ENCODE peak calls at places on chromosome 9, in eight cellular contexts. Z is astrocyte of the spinal cord, S is AG04450, H is foreskin fibroblast, L is heart right ventricle, X is A673, C is body of pancreas, O is mammary epithelial cell. R is an unnamed sample.

GRCh38 chr9:19703702-19704101 is 85.1 kb downstream of the SLC24A2 start:
- DNase-seq in Z (no peak), L (no peak), H (no peak), X (no peak), O (no peak), C (no peak), S (no peak), R (no peak)

GRCh38 chr9:114006931-114007691 is 71.0 kb downstream of the AMBP start:
- DNase-seq in L (peak), O (no peak), C (peak), Z (no peak), H (no peak), X (no peak), S (no peak), R (no peak)

GRCh38 chr9:104987743-104988142 is 59.8 kb upstream of the ABCA1 start:
- DNase-seq in Z (no peak), S (no peak), X (no peak), L (no peak), H (no peak), C (no peak), O (peak), R (no peak)

GRCh38 chr9:81122749-81123148 is 566.6 kb downstream of the TLE1 start:
- DNase-seq in X (no peak), L (no peak), C (no peak), S (no peak), Z (no peak), O (no peak), H (no peak), R (no peak)

GRCh38 chr9:74281674-74282073 is 215.5 kb upstream of the RORB start:
- DNase-seq in H (no peak), S (no peak), O (no peak), L (no peak), C (no peak), X (no peak), Z (no peak), R (no peak)

GRCh38 chr9:119368179-119368578 is 1.1 kb downstream of the BRINP1 start:
- DNase-seq in L (no peak), C (no peak), Z (no peak), H (no peak), X (no peak), O (no peak), S (no peak), R (no peak)

GRCh38 chr9:81621785-81622243 is 67.5 kb downstream of the TLE1 start:
- DNase-seq in Z (no peak), C (no peak), S (no peak), L (no peak), H (no peak), X (no peak), O (no peak), R (no peak)

GRCh38 chr9:138103111-138103823 is 225.7 kb downstream of the CACNA1B start:
- DNase-seq in H (no peak), C (no peak), O (no peak), S (no peak), Z (no peak), X (no peak), L (no peak), R (no peak)

GRCh38 chr9:100492952-100493351 is 20.0 kb downstream of the TMEFF1 start:
- DNase-seq in O (no peak), C (no peak), H (peak), L (no peak), Z (peak), X (no peak), S (no peak), R (peak)

GRCh38 chr9:134054891-134055811 is 12.7 kb downstream of the BRD3 start:
- DNase-seq in O (no peak), X (no peak), C (peak), S (no peak), Z (no peak), L (no peak), H (no peak), R (no peak)

GRCh38 chr9:92534199-92535159 is 1.3 kb downstream of the ECM2 start:
- DNase-seq in X (peak), O (peak), H (no peak), Z (no peak), S (no peak), L (no peak), C (no peak), R (peak)

GRCh38 chr9:115883467-115884329 is 269.9 kb upstream of the PAPPA start:
- DNase-seq in H (peak), O (peak), S (peak), X (peak), Z (peak), C (peak), L (peak), R (peak)

GRCh38 chr9:104863180-104863883 is 64.6 kb downstream of the ABCA1 start:
- DNase-seq in L (peak), X (peak), H (peak), S (peak), C (peak), Z (peak), O (peak), R (peak)

GRCh38 chr9:113746486-113746885 is 129.6 kb upstream of the ZNF618 start:
- DNase-seq in S (no peak), L (no peak), H (no peak), C (no peak), O (peak), X (no peak), Z (no peak), R (no peak)

GRCh38 chr9:133774799-133775198 is 36.6 kb upstream of the SARDH start:
- DNase-seq in Z (no peak), S (no peak), L (no peak), C (peak), H (no peak), O (no peak), X (no peak), R (no peak)

GRCh38 chr9:126721531-126722098 is 83.2 kb upstream of the ZBTB43 start:
- DNase-seq in H (no peak), C (no peak), X (no peak), Z (no peak), O (no peak), L (no peak), S (no peak), R (no peak)

GRCh38 chr9:114093761-114094505 is 5.2 kb downstream of the KIF12 start:
- DNase-seq in C (no peak), L (no peak), O (no peak), X (no peak), H (no peak), S (no peak), Z (no peak), R (no peak)

GRCh38 chr9:93098236-93098946 is 2.4 kb downstream of the CARD19 start:
- DNase-seq in H (peak), C (peak), Z (peak), L (peak), S (peak), O (peak), X (peak), R (peak)

GRCh38 chr9:33816327-33817252 is at the start of gene UBE2R2:
- DNase-seq in X (peak), C (peak), S (peak), Z (peak), O (peak), H (peak), L (peak), R (peak)

GRCh38 chr9:133726401-133727276 is 11.5 kb downstream of the SARDH start:
- DNase-seq in O (peak), S (no peak), X (peak), L (peak), C (peak), Z (peak), H (peak), R (peak)

GRCh38 chr9:111037744-111038335 is 430 bp downstream of the LPAR1 start:
- DNase-seq in S (no peak), H (peak), L (no peak), Z (peak), X (peak), C (peak), O (peak), R (peak)

GRCh38 chr9:81605154-81605670 is 84.1 kb downstream of the TLE1 start:
- DNase-seq in C (no peak), O (no peak), X (no peak), S (no peak), H (no peak), Z (no peak), L (no peak), R (no peak)

GRCh38 chr9:124964604-124965003 is 23.7 kb upstream of the GOLGA1 start:
- DNase-seq in X (no peak), S (no peak), L (no peak), C (no peak), O (no peak), H (no peak), Z (no peak), R (no peak)

GRCh38 chr9:99253772-99254431 is 31.8 kb downstream of the SEC61B start:
- DNase-seq in O (peak), H (no peak), C (no peak), L (no peak), X (no peak), Z (no peak), S (no peak), R (no peak)

GRCh38 chr9:117224676-117225075 is 190.2 kb downstream of the ASTN2 start:
- DNase-seq in C (no peak), Z (no peak), H (no peak), L (no peak), X (no peak), O (no peak), S (no peak), R (no peak)

GRCh38 chr9:19022206-19022605 is 10.8 kb downstream of the SAXO1 start:
- DNase-seq in Z (no peak), C (no peak), H (peak), L (no peak), O (no peak), X (no peak), S (no peak), R (no peak)

GRCh38 chr9:131837316-131837715 is 97.4 kb upstream of the RAPGEF1 start:
- DNase-seq in O (no peak), S (no peak), Z (no peak), X (no peak), C (peak), H (no peak), L (peak), R (peak)
- TF ChIP-seq CTCF in O (peak), S (peak), Z (peak), X (peak), C (peak), H (no peak), L (peak), R (peak)

DNA sequence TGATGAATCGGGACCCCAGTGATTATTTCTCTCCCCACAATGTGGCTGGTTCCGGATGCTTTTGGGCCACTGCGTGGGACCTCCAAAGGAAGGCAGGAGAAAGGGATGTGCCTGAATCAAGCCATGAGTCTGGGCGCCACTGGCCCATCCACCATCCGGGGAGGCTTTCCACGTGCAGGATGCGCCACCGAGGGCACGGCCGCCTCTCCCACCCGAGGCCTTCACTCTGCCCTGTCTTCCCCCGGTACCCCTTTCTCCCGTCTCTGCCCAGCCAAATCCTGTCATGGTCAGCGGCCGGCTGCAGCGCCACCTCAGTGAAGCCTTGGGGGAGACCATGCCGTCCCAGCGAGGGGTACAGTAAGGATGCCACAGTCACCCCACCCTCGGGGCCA is 43.9 kb upstream of the GRHPR start:
- DNase-seq in S (no peak), H (no peak), Z (no peak), L (no peak), X (no peak), O (no peak), C (no peak), R (no peak)
- H3K4me3 ChIP-seq in S (no peak), H (no peak), Z (no peak), L (no peak), X (no peak), O (no peak), C (no peak), R (no peak)

GRCh38 chr9:101792475-101792874 is 54.0 kb upstream of the GRIN3A start:
- DNase-seq in Z (no peak), L (no peak), X (no peak), C (no peak), S (no peak), O (no peak), H (no peak), R (no peak)

GRCh38 chr9:101796044-101796443 is 57.6 kb upstream of the GRIN3A start:
- DNase-seq in H (no peak), S (no peak), C (no peak), O (no peak), L (no peak), X (no peak), Z (no peak), R (no peak)

GRCh38 chr9:101795147-101795546 is 56.7 kb upstream of the GRIN3A start:
- DNase-seq in C (no peak), L (no peak), H (no peak), Z (no peak), X (no peak), S (no peak), O (no peak), R (no peak)

GRCh38 chr9:101791533-101791932 is 53.1 kb upstream of the GRIN3A start:
- DNase-seq in Z (no peak), O (no peak), X (no peak), L (no peak), S (no peak), H (no peak), C (no peak), R (no peak)

DNA sequence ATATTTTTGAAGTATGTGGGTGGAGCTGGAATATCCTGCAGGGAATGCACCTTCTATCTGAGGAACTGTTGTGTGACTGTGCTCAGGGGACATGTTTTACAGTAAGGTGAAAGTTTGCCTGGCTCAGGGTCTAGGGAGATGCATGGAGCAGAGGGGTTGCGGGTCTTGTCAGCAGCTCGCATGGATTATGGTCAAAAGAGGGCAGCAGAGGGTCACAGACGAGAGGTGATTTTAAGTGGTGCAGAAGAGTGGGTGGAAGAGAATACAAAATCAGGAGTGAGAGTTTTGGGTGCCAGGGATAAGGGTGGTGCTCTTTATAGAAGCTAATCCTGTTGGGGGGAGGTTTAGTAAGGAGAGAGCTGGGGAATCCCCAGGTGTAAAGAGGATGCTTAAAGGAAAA is 53.5 kb upstream of the GRIN3A start:
- DNase-seq in Z (peak), X (peak), C (peak), O (peak), L (no peak), H (no peak), S (no peak), R (peak)
- TF ChIP-seq CTCF in Z (peak), X (peak), C (peak), O (peak), L (no peak), H (no peak), S (no peak), R (peak)

GRCh38 chr9:128149001-128149701 is at the start of gene LCN2:
- DNase-seq in O (peak), X (no peak), C (peak), S (no peak), H (no peak), L (no peak), Z (no peak), R (no peak)

GRCh38 chr9:128150594-128151342 is 1.5 kb downstream of the LCN2 start:
- DNase-seq in X (no peak), H (no peak), S (no peak), L (no peak), C (no peak), O (no peak), Z (no peak), R (no peak)

GRCh38 chr9:128149951-128150593 is 819 bp downstream of the LCN2 start:
- DNase-seq in C (no peak), Z (no peak), X (no peak), L (no peak), O (no peak), H (no peak), S (no peak), R (no peak)

GRCh38 chr9:128146591-128147120 is 2.6 kb upstream of the LCN2 start:
- DNase-seq in H (no peak), X (no peak), Z (no peak), O (no peak), L (no peak), S (no peak), C (no peak), R (no peak)

DNA sequence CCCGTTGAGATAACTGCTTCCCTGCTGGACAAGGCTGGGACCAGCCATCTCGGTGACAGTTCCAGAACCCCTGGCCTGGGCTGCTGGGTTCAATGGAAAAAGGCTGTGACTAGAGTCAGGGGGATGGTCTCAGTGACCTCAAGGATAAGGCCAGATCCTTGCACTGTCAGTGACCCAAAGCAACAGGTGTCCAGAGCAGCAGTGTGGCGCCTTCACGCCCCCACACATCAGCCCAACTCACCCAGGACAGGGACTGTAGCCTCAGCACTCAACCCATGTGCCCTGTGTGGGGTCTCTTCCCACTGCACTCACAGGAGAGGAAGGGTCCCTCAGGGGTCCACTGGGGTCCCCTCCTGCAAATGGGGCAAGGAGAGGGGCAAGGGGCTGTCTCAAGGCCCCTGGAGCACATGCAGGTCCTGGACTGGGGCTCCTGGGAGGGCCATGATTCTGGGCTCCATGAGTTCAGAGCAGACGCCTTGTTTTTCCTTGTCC is 698 bp upstream of the LCN2 start:
- DNase-seq in L (no peak), H (no peak), O (no peak), Z (no peak), C (no peak), X (no peak), S (no peak), R (no peak)
- H3K4me3 ChIP-seq in L (no peak), H (no peak), O (no peak), Z (no peak), C (no peak), X (no peak), S (no peak), R (no peak)

DNA sequence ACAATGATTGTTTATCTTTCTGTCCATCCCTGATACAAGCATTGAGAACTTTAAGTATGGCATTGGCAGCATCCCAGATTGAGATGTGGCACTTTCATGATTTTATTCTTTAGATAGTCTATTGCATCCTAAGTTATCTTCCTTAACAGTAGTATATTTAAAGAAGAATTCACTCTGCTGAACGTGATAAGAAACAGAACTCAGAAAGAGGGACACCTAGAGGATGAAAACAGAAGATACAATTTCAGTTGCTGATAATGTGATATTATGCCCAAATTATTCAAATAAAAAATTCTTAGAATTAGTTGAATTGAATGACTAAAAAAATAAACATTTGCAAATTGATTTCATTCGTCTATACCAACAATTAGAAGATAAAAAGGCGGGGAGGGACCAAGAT is 218.1 kb upstream of the DMRTA1 start:
- DNase-seq in S (no peak), X (no peak), L (no peak), Z (no peak), C (no peak), O (no peak), H (peak), R (peak)
- TF ChIP-seq CTCF in S (peak), X (no peak), L (no peak), Z (peak), C (no peak), O (peak), H (peak), R (peak)

GRCh38 chr9:129580211-129580915 is 40.5 kb downstream of the C9orf50 start:
- DNase-seq in C (no peak), X (no peak), L (no peak), O (no peak), S (no peak), H (no peak), Z (no peak), R (no peak)
- H3K4me3 ChIP-seq in C (no peak), X (no peak), L (no peak), O (no peak), S (no peak), H (no peak), Z (no peak), R (no peak)

GRCh38 chr9:112665347-112665746 is 52.6 kb downstream of the INIP start:
- DNase-seq in O (peak), H (peak), C (peak), L (no peak), S (peak), X (peak), Z (peak), R (peak)
- TF ChIP-seq CTCF in O (peak), H (peak), C (peak), L (no peak), S (peak), X (peak), Z (peak), R (peak)

DNA sequence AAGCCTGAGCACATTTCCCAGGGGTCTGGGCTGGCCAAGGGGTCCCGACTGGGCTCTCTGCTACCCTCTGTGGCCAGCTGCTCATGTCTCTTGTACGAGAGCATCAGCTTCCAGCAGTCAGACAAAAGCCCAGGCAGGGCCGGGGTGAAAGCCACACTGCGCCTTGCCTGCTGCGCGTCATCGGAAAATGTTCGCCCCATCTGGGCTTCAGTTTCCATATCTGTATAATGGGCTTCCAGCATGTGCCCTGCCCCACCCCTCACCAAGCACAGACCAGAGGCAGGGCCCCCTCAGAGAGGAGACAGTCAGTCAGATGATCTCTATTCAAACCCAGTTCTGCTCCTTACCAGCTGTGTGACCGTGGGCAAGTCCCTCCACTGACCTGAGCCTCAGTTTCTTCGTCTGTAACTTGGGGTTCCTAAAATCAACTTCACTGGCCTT is 8.0 kb upstream of the GRHPR start:
- DNase-seq in L (no peak), Z (no peak), X (no peak), C (no peak), S (no peak), H (no peak), O (no peak), R (no peak)
- H3K4me3 ChIP-seq in L (no peak), Z (no peak), X (no peak), C (no peak), S (no peak), H (no peak), O (no peak), R (no peak)

GRCh38 chr9:135787776-135788575 is 86.0 kb downstream of the KCNT1 start:
- DNase-seq in O (no peak), L (no peak), C (no peak), Z (no peak), S (no peak), X (no peak), H (no peak), R (no peak)
- TF ChIP-seq CTCF in O (no peak), L (no peak), C (no peak), Z (no peak), S (no peak), X (no peak), H (no peak), R (no peak)